ENCODE peak calls at places on chromosomes 5 and 9, in four cellular contexts. X is IMR-90, Y is K562, F is GM12878. S is an unnamed sample.

GRCh38 chr9:93122721-93123221 is 11.3 kb downstream of the NINJ1 start:
- DNase-seq in F (no peak), X (no peak), Y (no peak), S (no peak)

GRCh38 chr5:176670449-176670848 is 23.2 kb downstream of the TSPAN17 start:
- DNase-seq in X (no peak), F (no peak), Y (no peak), S (no peak)

GRCh38 chr9:34157308-34157707 is 21.5 kb upstream of the UBAP1 start:
- DNase-seq in F (no peak), X (no peak), Y (no peak), S (no peak)

GRCh38 chr5:14160116-14160515 is 17.0 kb downstream of the TRIO start:
- DNase-seq in X (no peak), Y (no peak), F (no peak), S (no peak)

GRCh38 chr9:138049085-138049778 is 171.7 kb downstream of the CACNA1B start:
- DNase-seq in X (no peak), F (no peak), Y (no peak), S (no peak)

GRCh38 chr9:87499455-87500015 is 1.9 kb downstream of the DAPK1 start:
- DNase-seq in Y (no peak), F (no peak), X (no peak), S (peak)

GRCh38 chr9:100074989-100075388 is 23.8 kb downstream of the ERP44 start:
- DNase-seq in F (no peak), Y (no peak), X (no peak), S (no peak)

GRCh38 chr5:146006470-146006869 is 70.1 kb downstream of the SH3RF2 start:
- DNase-seq in F (no peak), X (no peak), Y (no peak), S (no peak)

GRCh38 chr9:137129089-137129455 is 9.9 kb upstream of the GRIN1 start:
- DNase-seq in Y (no peak), F (no peak), X (peak), S (no peak)

GRCh38 chr9:112751059-112751795 is 667 bp downstream of the SNX30 start:
- DNase-seq in Y (peak), X (peak), F (no peak), S (peak)

GRCh38 chr5:119032653-119033052 is 38.2 kb upstream of the DMXL1 start:
- DNase-seq in Y (no peak), F (peak), X (peak), S (no peak)

GRCh38 chr5:119028575-119028974 is 40.2 kb upstream of the DTWD2 start:
- DNase-seq in Y (no peak), X (no peak), F (no peak), S (no peak)

GRCh38 chr5:119033135-119033534 is 37.8 kb upstream of the DMXL1 start:
- DNase-seq in X (no peak), F (no peak), Y (no peak), S (no peak)

GRCh38 chr5:119031047-119031886 is 39.6 kb upstream of the DMXL1 start:
- DNase-seq in Y (no peak), F (peak), X (no peak), S (no peak)

DNA sequence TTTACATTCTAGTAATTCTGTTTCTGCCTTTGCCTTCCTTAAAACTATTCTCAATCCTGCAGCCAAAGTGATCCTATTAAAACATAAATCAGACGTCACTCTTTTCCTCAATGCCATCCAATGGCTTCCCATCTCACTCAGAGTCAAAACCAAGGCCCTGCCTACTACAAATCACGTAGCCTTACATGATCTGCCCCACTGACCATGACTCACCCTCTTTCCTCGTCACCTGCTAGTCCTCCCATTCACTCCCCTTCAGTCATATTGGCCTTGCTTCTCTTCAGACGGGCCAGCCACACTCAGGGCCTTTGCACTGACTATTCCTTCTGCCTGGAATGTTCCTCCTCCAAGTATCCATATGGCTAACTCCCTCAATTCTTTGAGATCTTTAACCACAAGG is 39.0 kb upstream of the DMXL1 start:
- DNase-seq in F (peak), Y (peak), X (no peak), S (no peak)
- TF ChIP-seq FOS in F (no peak), Y (no peak), X (no peak), S (no peak)

GRCh38 chr9:90926920-90927319 is 125.3 kb downstream of the SYK start:
- DNase-seq in Y (no peak), F (no peak), X (no peak), S (no peak)

GRCh38 chr9:90925581-90926257 is 124.1 kb downstream of the SYK start:
- DNase-seq in F (no peak), Y (no peak), X (peak), S (peak)

GRCh38 chr9:90933468-90933867 is 131.8 kb downstream of the SYK start:
- DNase-seq in X (no peak), Y (no peak), F (no peak), S (no peak)

GRCh38 chr9:90927496-90927895 is 125.9 kb downstream of the SYK start:
- DNase-seq in Y (no peak), F (no peak), X (no peak), S (no peak)

GRCh38 chr9:90929616-90930015 is 128.0 kb downstream of the SYK start:
- DNase-seq in F (no peak), Y (no peak), X (no peak), S (no peak)
- TF ChIP-seq FOS in F (no peak), Y (no peak), X (no peak), S (no peak)

DNA sequence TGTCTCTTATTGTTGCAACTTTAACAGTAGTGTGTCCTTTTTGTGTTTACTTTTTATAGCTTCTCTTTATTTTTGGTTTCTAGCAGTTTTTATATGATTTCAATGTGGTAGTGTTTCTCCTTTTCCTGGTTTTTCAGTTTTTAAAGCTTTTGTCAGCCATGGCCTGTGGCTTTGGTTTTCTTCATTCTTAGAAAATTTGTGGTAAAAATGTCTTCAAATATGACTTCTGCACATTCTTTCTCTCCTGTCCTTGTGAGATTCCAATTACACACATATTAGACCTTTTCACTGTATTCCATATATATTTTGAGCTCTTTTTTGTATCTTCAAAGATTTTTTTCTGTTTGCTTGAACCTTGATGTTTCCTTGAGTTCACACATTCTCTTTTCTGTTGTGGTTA is 180.5 kb downstream of the CNTLN start:
- DNase-seq in X (no peak), Y (no peak), F (no peak), S (no peak)
- TF ChIP-seq FOS in X (no peak), Y (no peak), F (no peak), S (no peak)

GRCh38 chr5:139186293-139186692 is 11.9 kb downstream of the SIL1 start:
- DNase-seq in X (no peak), Y (no peak), F (no peak), S (no peak)

GRCh38 chr5:139188558-139189270 is 9.5 kb downstream of the SIL1 start:
- DNase-seq in F (no peak), Y (peak), X (no peak), S (no peak)

GRCh38 chr5:139193928-139194327 is 4.2 kb downstream of the SIL1 start:
- DNase-seq in Y (no peak), X (no peak), F (no peak), S (no peak)

GRCh38 chr5:139186752-139187326 is 11.3 kb downstream of the SIL1 start:
- DNase-seq in F (no peak), X (peak), Y (no peak), S (no peak)

DNA sequence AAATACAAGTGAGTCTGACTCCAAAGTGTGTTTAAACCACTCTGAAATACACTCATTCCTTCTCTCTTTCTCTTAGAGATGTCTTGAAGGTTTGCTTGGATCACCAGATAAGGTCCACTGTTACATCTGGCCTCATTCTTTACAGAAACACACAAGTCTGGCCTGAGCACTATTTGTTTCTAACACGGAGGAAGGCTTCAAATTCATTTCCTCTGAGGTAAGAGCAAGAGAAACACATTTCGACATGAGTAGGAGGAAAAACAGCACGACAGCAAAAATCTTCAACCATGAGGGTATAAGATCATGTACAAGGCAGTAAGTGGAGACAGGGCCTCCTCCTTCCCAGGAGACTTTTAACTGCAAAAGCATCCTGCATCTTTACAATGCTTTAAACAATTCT is 8.0 kb downstream of the SIL1 start:
- DNase-seq in F (no peak), Y (no peak), X (peak), S (no peak)
- TF ChIP-seq FOS in F (no peak), Y (no peak), X (no peak), S (no peak)

GRCh38 chr5:150154618-150155134 is 969 bp downstream of the PDGFRB start:
- DNase-seq in Y (no peak), X (no peak), F (no peak), S (no peak)
- TF ChIP-seq FOS in Y (no peak), X (no peak), F (no peak), S (no peak)

DNA sequence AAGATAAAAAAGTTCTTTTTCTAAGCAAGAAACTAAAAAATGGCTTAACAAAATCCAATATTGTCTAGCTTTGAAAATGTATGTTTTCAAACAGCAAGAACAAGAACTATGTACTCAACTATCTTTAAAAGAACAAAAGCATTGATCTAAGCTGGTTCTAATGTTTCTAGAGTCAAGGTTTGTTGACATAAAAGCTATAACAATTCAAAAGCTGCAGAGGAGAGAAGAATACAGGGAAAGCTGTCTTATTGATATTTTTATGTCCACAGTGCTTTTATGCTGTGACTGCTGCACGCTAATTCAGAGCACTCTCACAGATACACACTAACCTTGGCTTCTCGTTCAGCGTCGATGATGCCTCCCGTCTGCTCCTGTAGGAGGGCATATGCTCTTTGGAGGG is 129.4 kb upstream of the DPYSL3 start:
- DNase-seq in X (no peak), Y (no peak), F (no peak), S (no peak)
- TF ChIP-seq FOS in X (no peak), Y (no peak), F (no peak), S (no peak)

GRCh38 chr5:154776167-154776566 is 21.0 kb downstream of the LARP1 start:
- DNase-seq in X (no peak), Y (no peak), F (no peak), S (no peak)

GRCh38 chr5:154780128-154780527 is 25.0 kb downstream of the LARP1 start:
- DNase-seq in Y (no peak), F (no peak), X (no peak), S (no peak)

GRCh38 chr5:154778534-154778933 is 23.4 kb downstream of the LARP1 start:
- DNase-seq in X (no peak), F (no peak), Y (no peak), S (no peak)

GRCh38 chr5:154782326-154782725 is 27.1 kb downstream of the LARP1 start:
- DNase-seq in F (no peak), X (no peak), Y (peak), S (no peak)

GRCh38 chr5:154779105-154779504 is 23.9 kb downstream of the LARP1 start:
- DNase-seq in X (peak), Y (no peak), F (no peak), S (no peak)
- TF ChIP-seq FOS in X (peak), Y (no peak), F (no peak), S (no peak)

GRCh38 chr9:121298016-121298538 is 30.1 kb downstream of the GSN start:
- DNase-seq in X (no peak), Y (no peak), F (no peak), S (no peak)

GRCh38 chr9:121300283-121301119 is 32.5 kb downstream of the GSN start:
- DNase-seq in X (no peak), Y (no peak), F (no peak), S (no peak)

GRCh38 chr9:121298689-121299112 is 30.7 kb downstream of the GSN start:
- DNase-seq in F (no peak), X (no peak), Y (no peak), S (peak)

GRCh38 chr9:121299467-121300282 is 31.7 kb downstream of the GSN start:
- DNase-seq in Y (no peak), X (no peak), F (no peak), S (peak)

GRCh38 chr9:121299125-121299466 is 31.1 kb downstream of the GSN start:
- DNase-seq in X (no peak), Y (no peak), F (no peak), S (peak)
- TF ChIP-seq FOS in X (no peak), Y (no peak), F (no peak), S (no peak)

DNA sequence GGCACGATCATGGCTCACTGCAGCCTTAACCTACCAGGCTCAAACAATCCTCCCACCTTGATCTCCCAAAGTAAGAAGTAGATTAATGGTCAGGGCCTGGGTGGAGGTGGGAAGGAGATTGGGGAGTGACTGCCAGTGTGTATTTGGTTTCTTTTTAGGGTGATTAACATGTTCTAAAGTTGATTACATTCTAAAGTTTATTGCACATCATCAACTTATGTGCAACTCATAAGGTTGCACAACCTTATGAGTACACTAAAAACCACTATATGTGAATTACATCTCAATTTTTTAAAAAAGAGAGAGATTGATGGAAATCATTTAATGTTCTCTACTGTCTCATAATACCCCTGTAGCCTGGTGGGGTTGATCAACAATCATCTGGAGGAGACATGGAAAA is 218.1 kb downstream of the AOPEP start:
- DNase-seq in F (no peak), Y (no peak), X (peak), S (no peak)
- TF ChIP-seq FOS in F (no peak), Y (no peak), X (peak), S (no peak)

GRCh38 chr5:154862766-154863165 is 4.3 kb downstream of the CNOT8 start:
- DNase-seq in X (no peak), F (peak), Y (no peak), S (no peak)

GRCh38 chr5:154858972-154859950 is 834 bp downstream of the CNOT8 start:
- DNase-seq in Y (no peak), X (no peak), F (no peak), S (peak)

GRCh38 chr5:154860123-154860522 is 1.7 kb downstream of the CNOT8 start:
- DNase-seq in Y (no peak), X (peak), F (no peak), S (peak)

GRCh38 chr5:154861946-154862345 is 3.5 kb downstream of the CNOT8 start:
- DNase-seq in X (no peak), Y (no peak), F (no peak), S (no peak)

GRCh38 chr5:154860765-154861164 is 2.3 kb downstream of the CNOT8 start:
- DNase-seq in Y (no peak), X (no peak), F (no peak), S (no peak)
- TF ChIP-seq FOS in Y (no peak), X (no peak), F (no peak), S (no peak)

S was measured in endothelial cell of umbilical vein.